ENCODE peak calls at places on chromosomes 3 and 15, in six cellular contexts. Y, X, R, C, W and I are unnamed samples. For H3K27me3, the result is how much of the 10 kb centered on the place peaks cover.

GRCh38 chr3:178097576-178097975 is 438.7 kb upstream of the KCNMB2 start:
- DNase-seq in C (no peak), Y (no peak), W (no peak), X (peak), R (no peak), I (no peak)

GRCh38 chr3:13653631-13654279 is 104.8 kb downstream of the FBLN2 start:
- DNase-seq in C (no peak), Y (no peak), X (no peak), R (no peak), W (no peak), I (no peak)

GRCh38 chr3:98954806-98955205 is 53.3 kb upstream of the DCBLD2 start:
- DNase-seq in R (no peak), W (no peak), X (peak), C (no peak), Y (no peak), I (no peak)

GRCh38 chr3:60573494-60573893 is 677.8 kb downstream of the FHIT start:
- DNase-seq in R (no peak), W (no peak), X (peak), C (no peak), Y (no peak), I (no peak)

GRCh38 chr3:98901032-98901464 is 447 bp downstream of the DCBLD2 start:
- DNase-seq in C (peak), W (peak), R (peak), X (peak), Y (no peak), I (peak)

GRCh38 chr3:165895919-165896318 is 58.7 kb upstream of the BCHE start:
- DNase-seq in X (no peak), W (no peak), R (no peak), Y (no peak), C (peak), I (no peak)

GRCh38 chr3:3023106-3023505 is 87.1 kb downstream of the IL5RA start:
- DNase-seq in C (no peak), R (no peak), W (no peak), Y (no peak), X (no peak), I (no peak)

GRCh38 chr15:59298876-59299275 is 73.8 kb downstream of the MYO1E start:
- DNase-seq in W (no peak), X (no peak), R (no peak), C (no peak), Y (no peak), I (no peak)

GRCh38 chr3:188947983-188948657 is 223.7 kb upstream of the TPRG1 start:
- DNase-seq in C (peak), Y (peak), R (peak), W (peak), X (peak), I (peak)

GRCh38 chr3:122932251-122932967 is 95.2 kb downstream of the SEMA5B start:
- DNase-seq in W (no peak), R (no peak), Y (no peak), X (no peak), C (no peak), I (no peak)

GRCh38 chr15:53558384-53558783 is 201.1 kb downstream of the WDR72 start:
- DNase-seq in R (no peak), X (no peak), W (no peak), Y (no peak), C (no peak), I (no peak)

GRCh38 chr3:52134761-52135160 is 19.5 kb downstream of the POC1A start:
- DNase-seq in R (no peak), C (no peak), X (no peak), W (no peak), Y (no peak), I (no peak)

GRCh38 chr3:184666422-184666821 is 45.4 kb downstream of the MAGEF1 start:
- DNase-seq in R (no peak), W (no peak), C (no peak), Y (no peak), X (no peak), I (no peak)

GRCh38 chr3:7707192-7707591 is 794.4 kb upstream of the LMCD1 start:
- DNase-seq in X (no peak), R (no peak), C (no peak), Y (no peak), W (peak), I (no peak)

GRCh38 chr3:8529738-8530525 is 28.3 kb downstream of the LMCD1 start:
- DNase-seq in C (no peak), W (no peak), X (no peak), Y (no peak), R (no peak), I (no peak)

GRCh38 chr15:83077487-83078230 is 10.6 kb upstream of the BTBD1 start:
- DNase-seq in R (no peak), W (no peak), C (no peak), X (no peak), Y (no peak), I (no peak)

GRCh38 chr3:30677347-30677685 is 70.9 kb downstream of the TGFBR2 start:
- DNase-seq in C (no peak), Y (no peak), W (no peak), R (no peak), X (no peak), I (no peak)

GRCh38 chr3:64995857-64996564 is 308.2 kb upstream of the ADAMTS9 start:
- DNase-seq in Y (no peak), W (peak), X (peak), R (no peak), C (no peak), I (no peak)

GRCh38 chr3:123776383-123776782 is 107.7 kb downstream of the MYLK start:
- DNase-seq in W (no peak), X (no peak), C (no peak), R (no peak), Y (no peak), I (no peak)

GRCh38 chr3:7953449-7954015 is 548.1 kb upstream of the LMCD1 start:
- DNase-seq in C (no peak), Y (no peak), X (no peak), R (no peak), W (no peak), I (no peak)

GRCh38 chr3:32901005-32901932 is 50.2 kb upstream of the CCR4 start:
- DNase-seq in R (no peak), Y (no peak), X (no peak), W (no peak), C (no peak), I (no peak)
- H3K27me3 ChIP-seq in R (under half), Y (under half), X (under half), W (under half), C (under half), I (under half)

DNA sequence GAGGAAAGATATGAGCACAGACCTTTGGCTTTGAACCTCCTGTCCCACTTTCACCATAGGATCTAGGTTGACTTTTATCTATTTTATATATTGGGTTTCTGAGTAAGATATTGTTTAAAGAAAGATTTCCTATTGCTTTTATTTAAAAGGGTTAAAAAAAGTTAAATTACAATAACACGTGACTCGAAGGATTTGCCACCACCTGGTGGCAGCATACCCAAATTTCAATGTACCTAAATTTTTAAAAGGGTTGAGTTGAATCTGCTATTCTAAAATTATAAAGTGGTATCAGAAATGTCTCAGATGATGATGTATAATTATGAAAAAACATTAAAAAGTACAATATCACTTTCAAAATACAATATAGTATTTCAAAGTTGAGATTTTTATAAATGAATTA is 368.4 kb downstream of the MECOM start:
- DNase-seq in W (no peak), Y (no peak), R (no peak), C (no peak), X (peak), I (no peak)
- TF ChIP-seq CTCF in W (no peak), Y (no peak), R (peak), C (peak), X (peak), I (peak)

GRCh38 chr3:50568947-50569749 is at the start of gene HEMK1:
- DNase-seq in C (peak), R (peak), X (peak), W (peak), Y (peak), I (peak)

GRCh38 chr3:50567011-50567385 is 549 bp downstream of the C3orf18 start:
- DNase-seq in C (no peak), W (no peak), X (no peak), Y (no peak), R (no peak), I (no peak)

GRCh38 chr3:50564321-50564720 is 3.2 kb downstream of the C3orf18 start:
- DNase-seq in C (no peak), R (no peak), X (no peak), Y (no peak), W (no peak), I (no peak)

GRCh38 chr3:50570508-50571279 is 1.4 kb downstream of the HEMK1 start:
- DNase-seq in Y (no peak), W (no peak), X (no peak), C (no peak), R (no peak), I (no peak)

DNA sequence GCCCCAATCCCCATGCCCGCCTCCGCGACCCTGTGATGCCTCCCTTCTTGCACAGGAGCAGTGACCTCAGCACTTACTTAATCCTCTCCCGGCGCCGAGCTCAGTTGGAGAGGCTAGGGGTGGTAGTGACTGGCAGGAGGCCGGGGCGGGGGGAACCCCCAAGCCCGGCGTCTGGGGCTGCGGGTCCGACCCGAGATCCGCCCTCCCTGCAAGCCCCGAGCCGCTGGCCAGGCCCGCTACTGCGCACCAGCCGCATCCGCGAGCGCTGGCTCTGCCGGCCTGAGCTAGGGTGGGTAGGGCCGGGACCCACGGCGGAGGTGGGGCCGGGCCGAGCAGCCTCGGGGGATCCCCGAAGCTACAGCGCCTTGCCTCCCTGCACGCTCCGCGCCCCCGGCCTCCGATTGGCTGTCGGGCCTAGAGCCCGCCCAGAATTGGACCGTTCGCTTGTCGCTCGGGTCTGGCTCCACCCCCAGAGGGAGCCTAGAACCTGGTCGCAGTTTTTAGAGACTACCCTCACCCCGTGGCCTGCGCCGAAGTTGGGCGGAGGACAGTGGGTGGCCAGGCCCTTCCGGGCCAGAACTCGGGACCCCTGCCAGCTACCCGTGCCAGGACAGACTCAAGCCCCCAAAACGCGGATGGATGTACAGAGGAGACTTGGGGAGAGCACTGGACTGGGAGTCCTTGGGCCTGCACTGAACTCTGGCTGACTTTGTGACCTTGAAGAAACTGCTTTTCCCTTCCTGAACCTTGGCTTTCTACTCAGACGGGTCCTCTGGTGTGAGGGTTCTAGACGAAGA is at the start of gene C3orf18:
- DNase-seq in X (peak), Y (peak), R (peak), W (peak), C (peak), I (peak)
- H3K27me3 ChIP-seq in X (under half), Y (under half), R (under half), W (under half), C (under half), I (under half)

GRCh38 chr3:66383998-66384745 is 116.7 kb downstream of the LRIG1 start:
- DNase-seq in W (no peak), R (no peak), C (peak), Y (no peak), X (no peak), I (no peak)

GRCh38 chr3:66386011-66386924 is 114.6 kb downstream of the LRIG1 start:
- DNase-seq in W (peak), Y (no peak), R (no peak), X (no peak), C (no peak), I (no peak)

GRCh38 chr3:66385066-66385465 is 115.8 kb downstream of the LRIG1 start:
- DNase-seq in X (no peak), W (no peak), R (no peak), Y (no peak), C (peak), I (no peak)

GRCh38 chr3:66390013-66390412 is 110.8 kb downstream of the LRIG1 start:
- DNase-seq in C (no peak), R (no peak), W (no peak), X (no peak), Y (no peak), I (no peak)

GRCh38 chr3:66386925-66387650 is 113.7 kb downstream of the LRIG1 start:
- DNase-seq in R (no peak), C (no peak), X (peak), Y (no peak), W (no peak), I (no peak)
- TF ChIP-seq CTCF in R (no peak), C (no peak), X (no peak), Y (no peak), W (no peak), I (no peak)

GRCh38 chr3:134407247-134407640 is 33.0 kb upstream of the AMOTL2 start:
- DNase-seq in Y (no peak), R (no peak), X (peak), W (no peak), C (peak), I (no peak)
- H3K27me3 ChIP-seq in Y (under half), R (under half), X (under half), W (under half), C (under half), I (under half)

GRCh38 chr15:31263751-31264533 is 62.7 kb upstream of the KLF13 start:
- DNase-seq in W (peak), C (peak), R (peak), Y (peak), X (no peak), I (peak)

GRCh38 chr15:31264534-31265089 is 62.0 kb upstream of the KLF13 start:
- DNase-seq in W (no peak), X (no peak), C (no peak), R (peak), Y (no peak), I (peak)

GRCh38 chr15:31266712-31267111 is 59.9 kb upstream of the KLF13 start:
- DNase-seq in C (peak), R (no peak), Y (peak), W (peak), X (no peak), I (peak)

GRCh38 chr15:31265871-31266711 is 60.5 kb upstream of the KLF13 start:
- DNase-seq in R (peak), C (peak), W (no peak), X (no peak), Y (peak), I (peak)

DNA sequence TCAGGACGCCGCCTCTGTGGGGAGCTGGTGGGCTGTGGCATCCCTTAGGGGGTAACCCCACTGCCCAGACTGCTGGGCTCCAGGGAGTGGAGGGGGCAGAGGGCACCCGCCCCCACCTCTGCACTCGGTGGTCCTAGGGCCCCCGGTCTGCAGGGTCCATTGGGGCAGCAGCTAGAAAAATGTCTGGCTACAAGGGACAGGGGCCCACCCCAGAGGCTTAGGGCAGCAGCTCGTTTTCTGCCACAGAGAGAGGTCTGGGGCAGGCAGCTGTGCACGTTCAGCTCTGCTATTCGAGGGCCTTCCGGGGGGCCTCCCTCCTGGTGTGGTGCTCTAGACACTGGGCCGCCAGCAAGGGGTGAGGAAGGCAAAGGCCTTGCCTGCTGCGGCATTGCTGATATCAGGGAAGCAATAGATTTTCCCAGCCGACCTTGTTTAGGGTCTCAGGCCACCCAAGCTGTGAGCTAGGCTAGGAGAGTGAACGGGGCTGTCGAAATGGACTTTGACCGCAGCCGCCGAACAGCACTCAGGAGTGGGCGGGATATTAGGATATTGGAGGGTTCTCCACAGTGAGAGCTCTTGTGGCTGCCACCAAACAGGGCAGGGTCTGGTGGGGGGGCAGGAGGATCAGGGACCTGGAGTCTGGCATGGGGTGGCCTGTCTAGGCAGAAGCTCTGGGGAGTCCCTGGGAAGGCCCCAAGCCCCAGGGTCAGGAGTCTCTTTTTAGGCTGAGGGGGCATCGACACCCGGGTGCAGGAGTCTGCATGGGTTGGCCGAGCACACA is 61.4 kb upstream of the KLF13 start:
- DNase-seq in W (no peak), C (peak), X (no peak), R (peak), Y (peak), I (peak)
- TF ChIP-seq CTCF in W (no peak), C (no peak), X (no peak), R (no peak), Y (no peak), I (no peak)

DNA sequence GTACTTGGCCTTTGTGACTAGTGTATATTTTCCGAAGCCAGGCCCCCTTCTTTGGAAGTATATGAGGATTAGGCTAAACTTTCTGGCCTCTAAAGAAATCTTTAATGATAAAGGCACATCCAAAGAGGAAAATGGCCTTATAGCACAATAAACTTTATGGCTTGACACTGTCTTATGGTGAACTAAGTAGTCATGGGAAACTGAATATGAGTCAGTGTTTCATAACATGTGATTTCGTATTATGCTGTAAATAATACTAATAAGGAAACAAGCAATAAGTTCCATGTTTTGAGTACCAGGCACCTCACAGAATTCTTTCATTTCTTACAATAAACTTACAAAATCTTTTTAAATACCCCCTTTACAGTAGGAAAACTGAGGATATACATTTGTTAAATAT is 8.2 kb downstream of the ZPLD1 start:
- DNase-seq in X (peak), R (no peak), C (no peak), W (no peak), Y (no peak), I (no peak)
- H3K27me3 ChIP-seq in X (under half), R (under half), C (under half), W (under half), Y (under half), I (under half)

GRCh38 chr15:99580061-99580460 is 14.3 kb downstream of the MEF2A start:
- DNase-seq in C (no peak), Y (no peak), R (no peak), W (no peak), X (no peak), I (no peak)
- TF ChIP-seq CTCF in C (no peak), Y (no peak), R (no peak), W (no peak), X (no peak), I (no peak)

DNA sequence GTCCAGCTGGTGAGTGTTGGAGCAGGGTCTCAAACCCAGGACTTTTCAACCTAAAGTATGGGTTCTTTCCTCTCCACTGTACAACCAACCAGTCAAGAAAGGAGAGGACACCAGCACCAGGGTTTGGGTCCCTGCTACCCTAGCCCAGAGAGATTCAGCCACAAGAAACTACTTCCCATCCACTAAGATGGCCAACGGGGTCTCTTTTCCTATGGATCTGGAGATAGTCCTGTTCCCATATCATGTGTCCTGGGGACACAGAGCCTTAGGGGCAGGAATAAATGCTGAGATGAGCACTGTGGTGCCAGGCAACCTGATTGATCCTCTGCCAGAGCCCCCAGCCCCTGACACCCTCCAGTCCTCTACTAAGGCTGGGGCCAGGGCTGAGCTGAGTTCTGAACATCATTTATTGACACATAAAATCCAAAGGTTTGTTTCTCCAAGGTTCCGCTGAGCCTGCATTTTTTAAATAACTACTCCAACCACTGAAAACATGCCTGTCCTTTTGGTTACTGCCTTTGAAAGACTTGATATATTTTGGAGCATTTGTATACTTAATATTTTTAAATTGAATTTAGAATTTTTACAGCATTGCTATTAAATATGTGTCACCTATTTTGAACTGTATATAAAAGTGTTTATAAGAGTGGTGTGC is 26.0 kb downstream of the MRPL46 start:
- DNase-seq in R (no peak), W (no peak), C (no peak), Y (no peak), X (no peak), I (no peak)
- H3K27me3 ChIP-seq in R (under half), W (under half), C (under half), Y (under half), X (under half), I (under half)

GRCh38 chr3:100334340-100335136 is at the start of gene NIT2:
- DNase-seq in X (peak), Y (peak), R (peak), W (peak), C (peak), I (peak)
- TF ChIP-seq CTCF in X (no peak), Y (no peak), R (no peak), W (no peak), C (no peak), I (no peak)